ENCODE peak calls at places on chromosomes 6 and 20, in nine cellular contexts. One of them, this sample, is unnamed.
A peak's percentile ranks its signal among the peaks of the same experiment; 100 is the strongest.

GRCh38 chr20:59775221-59776055 is 158.0 kb downstream of the SYCP2 start:
- DNase-seq in H1: peak; percentile 14
- DNase-seq in cardiac muscle cell: no peak
- DNase-seq in aorta: peak; percentile 66
- DNase-seq in substantia nigra: no peak
- DNase-seq in CD4-positive, alpha-beta memory T cell: no peak
- DNase-seq in CD8-positive, alpha-beta memory T cell: no peak
- DNase-seq in transverse colon: no peak
- DNase-seq in ovary: no peak
- DNase-seq in this sample: no peak

GRCh38 chr20:60250251-60250650 is 292.0 kb downstream of the CDH26 start:
- DNase-seq in H1: no peak
- DNase-seq in cardiac muscle cell: no peak
- DNase-seq in aorta: no peak
- DNase-seq in substantia nigra: no peak
- DNase-seq in CD4-positive, alpha-beta memory T cell: no peak
- DNase-seq in CD8-positive, alpha-beta memory T cell: no peak
- DNase-seq in transverse colon: no peak
- DNase-seq in ovary: no peak
- DNase-seq in this sample: no peak

GRCh38 chr6:160069050-160069454 is 52.6 kb upstream of the SLC22A1 start:
- DNase-seq in H1: no peak
- DNase-seq in cardiac muscle cell: no peak
- DNase-seq in aorta: no peak
- DNase-seq in substantia nigra: no peak
- DNase-seq in CD4-positive, alpha-beta memory T cell: peak; percentile 43
- DNase-seq in CD8-positive, alpha-beta memory T cell: peak; percentile 12
- DNase-seq in transverse colon: peak; percentile 44
- DNase-seq in ovary: no peak
- DNase-seq in this sample: no peak

GRCh38 chr6:102549221-102549874 is 1155.8 kb downstream of the GRIK2 start:
- DNase-seq in H1: no peak
- DNase-seq in cardiac muscle cell: no peak
- DNase-seq in aorta: no peak
- DNase-seq in substantia nigra: no peak
- DNase-seq in CD4-positive, alpha-beta memory T cell: no peak
- DNase-seq in CD8-positive, alpha-beta memory T cell: no peak
- DNase-seq in transverse colon: no peak
- DNase-seq in ovary: no peak
- DNase-seq in this sample: no peak

GRCh38 chr6:28807682-28808280 is 116.0 kb downstream of the TRIM27 start:
- DNase-seq in H1: peak; percentile 90
- DNase-seq in cardiac muscle cell: peak; percentile 48
- DNase-seq in aorta: no peak
- DNase-seq in substantia nigra: no peak
- DNase-seq in CD4-positive, alpha-beta memory T cell: no peak
- DNase-seq in CD8-positive, alpha-beta memory T cell: no peak
- DNase-seq in transverse colon: no peak
- DNase-seq in ovary: no peak
- DNase-seq in this sample: no peak

GRCh38 chr6:163725008-163725941 is 310.8 kb downstream of the QKI start:
- DNase-seq in H1: no peak
- DNase-seq in cardiac muscle cell: no peak
- DNase-seq in aorta: no peak
- DNase-seq in substantia nigra: no peak
- DNase-seq in CD4-positive, alpha-beta memory T cell: no peak
- DNase-seq in CD8-positive, alpha-beta memory T cell: no peak
- DNase-seq in transverse colon: no peak
- DNase-seq in ovary: no peak
- DNase-seq in this sample: no peak

GRCh38 chr6:124512431-124512830 is 449.8 kb upstream of the RNF217 start:
- DNase-seq in H1: no peak
- DNase-seq in cardiac muscle cell: no peak
- DNase-seq in aorta: no peak
- DNase-seq in substantia nigra: no peak
- DNase-seq in CD4-positive, alpha-beta memory T cell: no peak
- DNase-seq in CD8-positive, alpha-beta memory T cell: no peak
- DNase-seq in transverse colon: no peak
- DNase-seq in ovary: no peak
- DNase-seq in this sample: no peak

GRCh38 chr6:35218021-35218420 is 4.3 kb downstream of the SCUBE3 start:
- DNase-seq in H1: no peak
- DNase-seq in cardiac muscle cell: peak; percentile 47
- DNase-seq in aorta: no peak
- DNase-seq in substantia nigra: no peak
- DNase-seq in CD4-positive, alpha-beta memory T cell: no peak
- DNase-seq in CD8-positive, alpha-beta memory T cell: no peak
- DNase-seq in transverse colon: no peak
- DNase-seq in ovary: no peak
- DNase-seq in this sample: no peak

GRCh38 chr6:11373208-11373607 is 140.7 kb upstream of the NEDD9 start:
- DNase-seq in H1: no peak
- DNase-seq in cardiac muscle cell: no peak
- DNase-seq in aorta: no peak
- DNase-seq in substantia nigra: no peak
- DNase-seq in CD4-positive, alpha-beta memory T cell: no peak
- DNase-seq in CD8-positive, alpha-beta memory T cell: no peak
- DNase-seq in transverse colon: no peak
- DNase-seq in ovary: no peak
- DNase-seq in this sample: no peak

GRCh38 chr20:699811-700338 is 24.3 kb upstream of the SCRT2 start:
- DNase-seq in H1: no peak
- DNase-seq in cardiac muscle cell: no peak
- DNase-seq in aorta: no peak
- DNase-seq in substantia nigra: peak; percentile 58
- DNase-seq in CD4-positive, alpha-beta memory T cell: no peak
- DNase-seq in CD8-positive, alpha-beta memory T cell: no peak
- DNase-seq in transverse colon: no peak
- DNase-seq in ovary: no peak
- DNase-seq in this sample: no peak

GRCh38 chr20:63496404-63497120 is 2.3 kb downstream of the EEF1A2 start:
- DNase-seq in H1: peak; percentile 53
- DNase-seq in cardiac muscle cell: peak; percentile 23
- DNase-seq in aorta: peak; percentile 71
- DNase-seq in substantia nigra: no peak
- DNase-seq in CD4-positive, alpha-beta memory T cell: no peak
- DNase-seq in CD8-positive, alpha-beta memory T cell: no peak
- DNase-seq in transverse colon: no peak
- DNase-seq in ovary: no peak
- DNase-seq in this sample: no peak

GRCh38 chr20:29326376-29327070 is 1930.9 kb upstream of the DEFB115 start:
- DNase-seq in H1: no peak
- DNase-seq in cardiac muscle cell: no peak
- DNase-seq in aorta: no peak
- DNase-seq in substantia nigra: no peak
- DNase-seq in CD4-positive, alpha-beta memory T cell: no peak
- DNase-seq in CD8-positive, alpha-beta memory T cell: no peak
- DNase-seq in transverse colon: no peak
- DNase-seq in ovary: no peak
- DNase-seq in this sample: no peak

GRCh38 chr6:127406122-127406521 is 53.1 kb downstream of the KIAA0408 start:
- DNase-seq in H1: no peak
- DNase-seq in cardiac muscle cell: no peak
- DNase-seq in aorta: no peak
- DNase-seq in substantia nigra: no peak
- DNase-seq in CD4-positive, alpha-beta memory T cell: no peak
- DNase-seq in CD8-positive, alpha-beta memory T cell: no peak
- DNase-seq in transverse colon: no peak
- DNase-seq in ovary: no peak
- DNase-seq in this sample: no peak

GRCh38 chr20:16459019-16459700 is 114.1 kb downstream of the KIF16B start:
- DNase-seq in H1: no peak
- DNase-seq in cardiac muscle cell: peak; percentile 90
- DNase-seq in aorta: no peak
- DNase-seq in substantia nigra: no peak
- DNase-seq in CD4-positive, alpha-beta memory T cell: no peak
- DNase-seq in CD8-positive, alpha-beta memory T cell: no peak
- DNase-seq in transverse colon: no peak
- DNase-seq in ovary: peak; percentile 42
- DNase-seq in this sample: no peak

GRCh38 chr6:54856137-54856536 is 9.6 kb downstream of the FAM83B start:
- DNase-seq in H1: no peak
- DNase-seq in cardiac muscle cell: no peak
- DNase-seq in aorta: no peak
- DNase-seq in substantia nigra: no peak
- DNase-seq in CD4-positive, alpha-beta memory T cell: no peak
- DNase-seq in CD8-positive, alpha-beta memory T cell: no peak
- DNase-seq in transverse colon: peak; percentile 62
- DNase-seq in ovary: no peak
- DNase-seq in this sample: no peak

GRCh38 chr6:90221403-90221802 is 75.2 kb downstream of the BACH2 start:
- DNase-seq in H1: no peak
- DNase-seq in cardiac muscle cell: no peak
- DNase-seq in aorta: no peak
- DNase-seq in substantia nigra: no peak
- DNase-seq in CD4-positive, alpha-beta memory T cell: no peak
- DNase-seq in CD8-positive, alpha-beta memory T cell: no peak
- DNase-seq in transverse colon: no peak
- DNase-seq in ovary: no peak
- DNase-seq in this sample: no peak

DNA sequence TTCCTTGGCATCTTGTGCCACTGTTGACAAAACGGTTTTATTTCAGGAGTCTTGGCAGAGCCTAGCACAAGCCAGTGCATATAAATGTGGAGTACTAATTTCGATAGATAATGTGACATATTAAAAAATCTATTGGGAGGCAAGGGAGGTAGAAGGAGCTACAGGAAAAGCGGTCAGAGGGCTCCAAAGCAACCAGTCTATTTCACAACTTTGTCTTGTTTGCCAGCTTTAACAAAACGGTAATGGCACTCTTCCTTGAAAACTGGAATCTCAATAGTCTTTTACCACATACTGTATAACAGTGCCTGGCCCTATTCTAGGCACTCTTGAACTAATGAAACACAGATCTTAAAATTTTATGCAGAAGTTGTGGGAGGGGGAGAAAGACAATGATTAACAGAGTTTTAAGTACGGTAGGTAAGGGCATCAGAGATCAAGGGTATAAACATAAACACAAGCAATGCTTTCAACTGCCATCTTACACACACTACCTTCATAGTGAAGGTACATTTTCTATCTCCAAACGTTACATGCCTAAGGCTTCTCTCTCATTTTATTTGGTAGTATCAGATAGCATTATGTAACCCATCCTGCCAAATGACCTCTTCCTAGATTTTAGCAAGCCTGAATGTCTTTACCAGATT is 33.5 kb upstream of the SYNCRIP start:
- DNase-seq in H1: no peak
- DNase-seq in cardiac muscle cell: peak; percentile 56
- DNase-seq in aorta: no peak
- DNase-seq in substantia nigra: no peak
- DNase-seq in CD4-positive, alpha-beta memory T cell: no peak
- DNase-seq in CD8-positive, alpha-beta memory T cell: no peak
- DNase-seq in transverse colon: no peak
- DNase-seq in ovary: no peak
- DNase-seq in this sample: no peak
- H3K27ac ChIP-seq in H1: no peak overlapping the region
- H3K27ac ChIP-seq in cardiac muscle cell: no peak overlapping the region
- H3K27ac ChIP-seq in aorta: no peak overlapping the region
- H3K27ac ChIP-seq in substantia nigra: no peak overlapping the region
- H3K27ac ChIP-seq in CD4-positive, alpha-beta memory T cell: peak overlapping the region; percentile 87
- H3K27ac ChIP-seq in CD8-positive, alpha-beta memory T cell: peak overlapping the region; percentile 95
- H3K27ac ChIP-seq in transverse colon: peak overlapping the region; percentile 99
- H3K27ac ChIP-seq in ovary: no peak overlapping the region
- H3K27ac ChIP-seq in this sample: peak overlapping the region; percentile 10

DNA sequence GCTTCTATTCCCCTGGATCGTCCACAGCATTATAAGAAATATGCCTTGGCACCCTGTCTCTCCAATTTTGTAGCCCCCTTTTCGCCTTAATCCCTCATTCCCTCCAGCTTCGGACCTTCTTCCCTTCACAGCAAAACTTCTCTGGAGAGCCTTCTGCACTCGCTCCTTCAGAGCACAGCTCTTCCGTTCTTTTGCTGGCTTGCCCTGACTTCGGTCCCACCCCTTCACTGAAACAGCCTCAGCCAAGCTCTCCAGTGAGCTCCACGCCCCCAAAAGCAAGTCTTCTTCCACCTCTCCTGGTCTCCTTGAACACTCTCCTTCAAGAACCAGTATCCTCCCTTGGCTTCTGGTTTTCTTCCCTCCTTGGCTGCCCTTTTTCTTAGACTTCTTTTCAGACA is 134.7 kb upstream of the RNF24 start:
- DNase-seq in H1: no peak
- DNase-seq in cardiac muscle cell: peak; percentile 78
- DNase-seq in aorta: peak; percentile 61
- DNase-seq in substantia nigra: no peak
- DNase-seq in CD4-positive, alpha-beta memory T cell: no peak
- DNase-seq in CD8-positive, alpha-beta memory T cell: no peak
- DNase-seq in transverse colon: no peak
- DNase-seq in ovary: no peak
- DNase-seq in this sample: no peak
- H3K27ac ChIP-seq in H1: no peak overlapping the region
- H3K27ac ChIP-seq in cardiac muscle cell: no peak overlapping the region
- H3K27ac ChIP-seq in aorta: no peak overlapping the region
- H3K27ac ChIP-seq in substantia nigra: peak overlapping the region; percentile 51
- H3K27ac ChIP-seq in CD4-positive, alpha-beta memory T cell: no peak overlapping the region
- H3K27ac ChIP-seq in CD8-positive, alpha-beta memory T cell: no peak overlapping the region
- H3K27ac ChIP-seq in transverse colon: no peak overlapping the region
- H3K27ac ChIP-seq in ovary: no peak overlapping the region
- H3K27ac ChIP-seq in this sample: no peak overlapping the region

DNA sequence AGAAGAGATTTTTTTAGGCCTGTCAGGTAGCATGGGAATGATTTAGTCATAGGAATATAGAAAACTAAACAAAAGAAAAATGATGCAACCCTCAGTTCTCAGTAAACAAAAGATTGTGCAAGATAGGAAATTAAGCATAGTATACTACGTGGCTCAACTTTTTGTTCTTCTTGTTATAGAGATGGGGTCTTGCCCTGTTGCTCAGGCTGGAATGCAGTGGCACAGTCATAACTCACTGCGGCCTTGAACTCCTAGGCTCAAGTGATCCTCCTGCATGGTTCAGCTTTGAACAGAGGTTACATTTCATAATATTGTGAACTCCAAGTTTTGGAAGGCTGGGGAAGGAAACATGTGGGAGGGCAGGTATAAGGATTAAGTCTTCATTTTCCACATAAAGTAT is 28.5 kb downstream of the SLX4IP start:
- DNase-seq in H1: no peak
- DNase-seq in cardiac muscle cell: no peak
- DNase-seq in aorta: no peak
- DNase-seq in substantia nigra: no peak
- DNase-seq in CD4-positive, alpha-beta memory T cell: no peak
- DNase-seq in CD8-positive, alpha-beta memory T cell: no peak
- DNase-seq in transverse colon: no peak
- DNase-seq in ovary: no peak
- DNase-seq in this sample: no peak
- H3K27ac ChIP-seq in H1: no peak overlapping the region
- H3K27ac ChIP-seq in cardiac muscle cell: no peak overlapping the region
- H3K27ac ChIP-seq in aorta: no peak overlapping the region
- H3K27ac ChIP-seq in substantia nigra: no peak overlapping the region
- H3K27ac ChIP-seq in CD4-positive, alpha-beta memory T cell: no peak overlapping the region
- H3K27ac ChIP-seq in CD8-positive, alpha-beta memory T cell: no peak overlapping the region
- H3K27ac ChIP-seq in transverse colon: no peak overlapping the region
- H3K27ac ChIP-seq in ovary: no peak overlapping the region
- H3K27ac ChIP-seq in this sample: no peak overlapping the region

DNA sequence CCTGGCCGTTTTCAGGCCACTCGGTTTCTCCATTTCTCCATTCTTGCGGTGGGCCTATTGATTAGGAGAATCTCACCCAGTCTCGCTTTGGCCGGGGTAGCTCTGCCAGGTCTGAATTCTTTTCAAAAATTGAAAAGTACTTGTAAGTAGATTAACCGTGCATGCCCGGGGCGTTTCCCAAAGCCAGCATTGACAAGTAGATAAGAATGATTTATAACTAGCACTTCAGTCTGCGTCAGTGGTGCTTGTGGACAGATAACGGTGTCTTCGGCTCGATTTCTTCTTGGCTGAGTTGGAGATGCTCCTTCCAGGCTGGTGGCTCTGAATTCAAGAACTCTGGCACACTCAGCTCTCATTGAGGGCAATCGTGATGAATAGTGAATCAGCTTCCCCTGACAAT is 29.0 kb downstream of the SLC24A3 start:
- DNase-seq in H1: peak; percentile 13
- DNase-seq in cardiac muscle cell: peak; percentile 19
- DNase-seq in aorta: no peak
- DNase-seq in substantia nigra: no peak
- DNase-seq in CD4-positive, alpha-beta memory T cell: no peak
- DNase-seq in CD8-positive, alpha-beta memory T cell: no peak
- DNase-seq in transverse colon: no peak
- DNase-seq in ovary: no peak
- DNase-seq in this sample: no peak
- H3K27ac ChIP-seq in H1: no peak overlapping the region
- H3K27ac ChIP-seq in cardiac muscle cell: no peak overlapping the region
- H3K27ac ChIP-seq in aorta: no peak overlapping the region
- H3K27ac ChIP-seq in substantia nigra: no peak overlapping the region
- H3K27ac ChIP-seq in CD4-positive, alpha-beta memory T cell: no peak overlapping the region
- H3K27ac ChIP-seq in CD8-positive, alpha-beta memory T cell: no peak overlapping the region
- H3K27ac ChIP-seq in transverse colon: no peak overlapping the region
- H3K27ac ChIP-seq in ovary: no peak overlapping the region
- H3K27ac ChIP-seq in this sample: no peak overlapping the region

This sample was measured in CD4-positive, alpha-beta T cell.